ENCODE peak calls at places on chromosomes 12 and 14, in six cellular contexts. One of them, this sample, is unnamed.

GRCh38 chr14:102751088-102751487 is 26.2 kb upstream of the TRAF3 start:
- DNase-seq in aorta: no peak
- DNase-seq in RPMI8226: no peak
- DNase-seq in T-helper 1 cell: no peak
- DNase-seq in AG10803: no peak
- DNase-seq in MV-4-11: no peak
- DNase-seq in this sample: no peak

GRCh38 chr14:75711796-75712211 is 50.8 kb downstream of the TTLL5 start:
- DNase-seq in aorta: peak; percentile 80
- DNase-seq in RPMI8226: no peak
- DNase-seq in T-helper 1 cell: no peak
- DNase-seq in AG10803: peak; percentile 87
- DNase-seq in MV-4-11: peak; percentile 13
- DNase-seq in this sample: peak; percentile 83

GRCh38 chr14:104390941-104391901 is 188.3 kb upstream of the C14orf180 start:
- DNase-seq in aorta: peak; percentile 55
- DNase-seq in RPMI8226: no peak
- DNase-seq in T-helper 1 cell: no peak
- DNase-seq in AG10803: no peak
- DNase-seq in MV-4-11: no peak
- DNase-seq in this sample: no peak

GRCh38 chr12:666766-667308 is 3.6 kb upstream of the NINJ2 start:
- DNase-seq in aorta: no peak
- DNase-seq in RPMI8226: no peak
- DNase-seq in T-helper 1 cell: no peak
- DNase-seq in AG10803: peak; percentile 20
- DNase-seq in MV-4-11: no peak
- DNase-seq in this sample: peak; percentile 65

GRCh38 chr14:65321370-65321875 is 91.1 kb upstream of the FUT8 start:
- DNase-seq in aorta: no peak
- DNase-seq in RPMI8226: no peak
- DNase-seq in T-helper 1 cell: no peak
- DNase-seq in AG10803: no peak
- DNase-seq in MV-4-11: peak; percentile 52
- DNase-seq in this sample: peak; percentile 58

GRCh38 chr14:37587881-37588666 is 7.0 kb downstream of the FOXA1 start:
- DNase-seq in aorta: peak; percentile 67
- DNase-seq in RPMI8226: no peak
- DNase-seq in T-helper 1 cell: no peak
- DNase-seq in AG10803: no peak
- DNase-seq in MV-4-11: no peak
- DNase-seq in this sample: no peak

GRCh38 chr14:76201162-76201561 is 49.4 kb downstream of the GPATCH2L start:
- DNase-seq in aorta: no peak
- DNase-seq in RPMI8226: no peak
- DNase-seq in T-helper 1 cell: no peak
- DNase-seq in AG10803: peak; percentile 24
- DNase-seq in MV-4-11: no peak
- DNase-seq in this sample: peak; percentile 77

GRCh38 chr14:34616360-34616759 is 13.6 kb downstream of the SNX6 start:
- DNase-seq in aorta: no peak
- DNase-seq in RPMI8226: no peak
- DNase-seq in T-helper 1 cell: no peak
- DNase-seq in AG10803: no peak
- DNase-seq in MV-4-11: no peak
- DNase-seq in this sample: no peak

GRCh38 chr14:80310950-80311349 is 99.6 kb upstream of the DIO2 start:
- DNase-seq in aorta: no peak
- DNase-seq in RPMI8226: no peak
- DNase-seq in T-helper 1 cell: no peak
- DNase-seq in AG10803: peak; percentile 18
- DNase-seq in MV-4-11: no peak
- DNase-seq in this sample: peak; percentile 48

GRCh38 chr12:104701301-104701700 is 244.6 kb downstream of the CHST11 start:
- DNase-seq in aorta: peak; percentile 63
- DNase-seq in RPMI8226: no peak
- DNase-seq in T-helper 1 cell: no peak
- DNase-seq in AG10803: no peak
- DNase-seq in MV-4-11: no peak
- DNase-seq in this sample: no peak

GRCh38 chr12:116594325-116595038 is 35.3 kb downstream of the MAP1LC3B2 start:
- DNase-seq in aorta: no peak
- DNase-seq in RPMI8226: no peak
- DNase-seq in T-helper 1 cell: no peak
- DNase-seq in AG10803: no peak
- DNase-seq in MV-4-11: peak; percentile 87
- DNase-seq in this sample: no peak

This sample was measured in EL.